ENCODE peak calls at places on chromosomes 5 and 9, in eight cellular contexts. Z is AG10803, H is A549, V is heart left ventricle, O is left ventricle myocardium inferior, J is WTC11, R is lower leg skin, I is bronchial epithelial cell. C is an unnamed sample.

GRCh38 chr9:130180516-130180915 is 8.3 kb downstream of the NCS1 start:
- DNase-seq in Z (no peak), H (no peak), V (no peak), O (no peak), J (no peak), R (no peak), I (no peak), C (no peak)

GRCh38 chr5:15510816-15511215 is 10.8 kb downstream of the FBXL7 start:
- DNase-seq in Z (peak), H (no peak), V (no peak), O (no peak), J (no peak), R (no peak), I (peak), C (no peak)

GRCh38 chr9:27711241-27711640 is 138.0 kb upstream of the C9orf72 start:
- DNase-seq in Z (no peak), H (no peak), V (no peak), O (no peak), J (no peak), R (no peak), I (no peak), C (no peak)

GRCh38 chr5:168850683-168851082 is 271.5 kb upstream of the PANK3 start:
- DNase-seq in Z (no peak), H (no peak), V (no peak), O (no peak), J (no peak), R (no peak), I (no peak), C (no peak)

GRCh38 chr5:61055434-61056006 is 106.7 kb downstream of the SMIM15 start:
- DNase-seq in Z (peak), H (peak), V (no peak), O (no peak), J (no peak), R (no peak), I (peak), C (no peak)

GRCh38 chr5:53712327-53712726 is 151.9 kb downstream of the NDUFS4 start:
- DNase-seq in Z (peak), H (no peak), V (no peak), O (no peak), J (no peak), R (no peak), I (no peak), C (no peak)

GRCh38 chr5:142145106-142145900 is 36.7 kb downstream of the NDFIP1 start:
- DNase-seq in Z (peak), H (peak), V (peak), O (no peak), J (peak), R (no peak), I (peak), C (peak)

GRCh38 chr5:163379298-163380155 is 57.9 kb upstream of the CCNG1 start:
- DNase-seq in Z (peak), H (peak), V (no peak), O (no peak), J (no peak), R (no peak), I (peak), C (no peak)

GRCh38 chr5:36452394-36453100 is 150.8 kb upstream of the RANBP3L start:
- DNase-seq in Z (no peak), H (no peak), V (no peak), O (no peak), J (no peak), R (no peak), I (peak), C (no peak)

GRCh38 chr5:61575103-61575502 is 243.0 kb downstream of the ZSWIM6 start:
- DNase-seq in Z (peak), H (no peak), V (no peak), O (no peak), J (no peak), R (no peak), I (peak), C (no peak)

GRCh38 chr9:127074561-127075548 is 47.6 kb downstream of the ANGPTL2 start:
- DNase-seq in Z (no peak), H (no peak), V (peak), O (no peak), J (no peak), R (peak), I (no peak), C (no peak)

GRCh38 chr9:104836235-104836634 is 72.3 kb downstream of the NIPSNAP3B start:
- DNase-seq in Z (no peak), H (no peak), V (no peak), O (no peak), J (no peak), R (no peak), I (peak), C (no peak)

GRCh38 chr5:103464801-103465484 is 97.6 kb downstream of the NUDT12 start:
- DNase-seq in Z (no peak), H (no peak), V (no peak), O (no peak), J (no peak), R (no peak), I (no peak), C (no peak)

GRCh38 chr5:52269395-52269794 is 518.3 kb upstream of the ITGA1 start:
- DNase-seq in Z (no peak), H (no peak), V (no peak), O (no peak), J (no peak), R (no peak), I (no peak), C (no peak)

GRCh38 chr5:111223790-111224560 is at the start of gene CAMK4:
- DNase-seq in Z (peak), H (peak), V (peak), O (peak), J (peak), R (peak), I (peak), C (peak)

GRCh38 chr5:72937517-72938061 is 18.3 kb upstream of the FCHO2 start:
- DNase-seq in Z (no peak), H (no peak), V (no peak), O (no peak), J (no peak), R (no peak), I (peak), C (no peak)

GRCh38 chr9:112705773-112706427 is 12.0 kb downstream of the INIP start:
- DNase-seq in Z (peak), H (no peak), V (no peak), O (no peak), J (peak), R (no peak), I (peak), C (no peak)
- TF ChIP-seq CTCF in Z (peak), H (peak), V (no peak), O (peak), J (peak), R (no peak), I (peak), C (no peak)

GRCh38 chr5:44927335-44927734 is 118.6 kb downstream of the MRPS30 start:
- DNase-seq in Z (no peak), H (no peak), V (no peak), O (no peak), J (no peak), R (no peak), I (no peak), C (no peak)
- TF ChIP-seq CTCF in Z (no peak), H (no peak), V (no peak), O (no peak), J (no peak), R (no peak), I (no peak), C (no peak)

DNA sequence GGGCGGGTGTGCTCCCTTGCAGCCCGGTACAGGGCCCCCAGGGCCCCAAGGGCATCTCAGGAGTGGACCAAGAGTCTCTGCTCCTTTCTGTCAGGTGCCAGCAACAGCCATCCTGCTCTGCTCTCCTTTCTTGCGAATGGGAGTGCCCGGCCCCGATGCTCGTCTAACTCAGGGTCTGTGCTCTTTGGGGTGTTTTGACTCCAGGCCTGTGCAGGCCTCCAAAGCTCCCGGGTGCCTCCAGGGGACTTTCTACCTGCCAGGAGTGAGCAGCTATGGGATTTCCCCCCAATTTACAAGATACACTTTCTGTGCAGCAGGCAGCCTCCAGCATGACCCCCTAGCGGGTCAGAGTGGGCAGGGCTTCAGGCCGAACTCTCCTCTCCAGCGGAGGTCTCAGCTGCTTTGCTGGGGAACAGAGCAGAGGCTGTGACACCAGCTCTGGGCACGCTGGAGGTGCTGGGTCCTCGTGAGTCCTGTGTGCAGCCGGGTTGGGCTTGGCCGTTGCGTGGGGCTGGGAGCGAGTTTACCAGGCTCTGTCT is 3.0 kb downstream of the NRARP start:
- DNase-seq in Z (no peak), H (no peak), V (peak), O (no peak), J (peak), R (no peak), I (no peak), C (no peak)
- TF ChIP-seq CTCF in Z (no peak), H (no peak), V (no peak), O (no peak), J (no peak), R (no peak), I (no peak), C (no peak)

GRCh38 chr5:179267071-179267670 is 78.1 kb downstream of the ADAMTS2 start:
- DNase-seq in Z (peak), H (no peak), V (no peak), O (peak), J (peak), R (peak), I (no peak), C (no peak)
- TF ChIP-seq CTCF in Z (no peak), H (no peak), V (no peak), O (no peak), J (no peak), R (no peak), I (no peak), C (no peak)

DNA sequence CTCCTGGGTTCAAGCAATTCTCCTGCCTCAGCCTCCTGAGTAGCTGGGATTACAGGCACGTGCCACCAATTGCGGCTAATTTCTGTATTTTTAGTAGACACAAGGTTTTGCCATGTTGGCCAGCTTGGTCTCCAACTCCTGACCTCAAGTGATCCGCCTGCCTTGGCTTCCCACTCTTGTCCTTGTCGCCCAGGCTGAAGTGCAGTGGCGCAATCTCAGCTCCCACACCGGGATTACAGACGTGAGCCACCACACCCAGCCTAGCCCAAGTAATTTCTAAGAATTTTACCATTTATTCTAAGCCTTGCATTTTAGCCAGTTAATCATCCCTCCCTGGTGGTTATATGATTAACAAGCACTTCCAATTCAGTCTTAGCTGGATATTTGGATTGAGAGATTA is 11.0 kb downstream of the NAIP start:
- DNase-seq in Z (no peak), H (no peak), V (no peak), O (no peak), J (no peak), R (no peak), I (no peak), C (no peak)
- TF ChIP-seq CTCF in Z (no peak), H (no peak), V (no peak), O (no peak), J (no peak), R (no peak), I (no peak), C (no peak)

DNA sequence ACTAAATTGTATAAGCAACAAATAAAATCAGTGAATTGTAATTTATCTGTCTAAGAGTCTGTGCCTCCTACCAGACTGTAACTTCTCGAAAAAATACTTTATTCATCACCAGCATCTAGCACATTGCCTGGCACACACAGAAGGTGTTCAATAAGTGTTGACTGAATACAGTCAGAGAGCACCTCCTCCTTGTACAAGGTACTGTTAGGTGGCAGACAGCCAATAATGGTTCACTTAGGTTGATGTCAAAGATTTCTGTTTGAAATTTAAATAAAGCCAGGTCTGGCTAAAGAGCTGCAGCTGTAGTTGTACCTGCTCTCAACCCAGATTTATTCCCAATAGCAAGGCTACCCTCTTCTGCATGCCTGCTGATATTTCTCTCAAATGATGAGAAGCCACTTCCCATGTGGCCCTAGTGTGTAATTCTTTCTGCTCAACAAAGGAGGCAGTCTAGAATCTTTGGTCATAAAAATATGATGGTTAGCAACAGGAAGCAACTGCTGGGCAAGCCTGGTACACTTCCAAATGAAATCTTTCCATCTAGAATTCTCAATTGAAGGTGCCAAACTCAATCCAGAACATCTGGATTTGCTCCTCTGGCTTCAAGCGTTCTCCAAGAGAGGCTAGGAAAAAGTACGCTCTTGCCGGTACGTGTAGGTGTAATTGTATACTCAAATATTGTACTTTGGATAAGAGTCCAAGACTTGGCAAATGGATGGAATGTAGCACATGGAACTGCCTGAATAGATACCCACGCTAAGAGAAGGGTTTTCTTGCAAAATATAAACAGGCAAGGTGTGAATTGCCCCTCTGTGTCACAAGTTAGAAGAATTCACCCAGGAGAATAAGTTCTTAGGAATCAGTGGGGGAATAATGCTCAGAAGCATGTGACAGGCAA is 95.6 kb downstream of the NR6A1 start:
- DNase-seq in Z (peak), H (no peak), V (no peak), O (no peak), J (no peak), R (no peak), I (no peak), C (no peak)
- TF ChIP-seq CTCF in Z (peak), H (no peak), V (no peak), O (no peak), J (no peak), R (no peak), I (no peak), C (no peak)

DNA sequence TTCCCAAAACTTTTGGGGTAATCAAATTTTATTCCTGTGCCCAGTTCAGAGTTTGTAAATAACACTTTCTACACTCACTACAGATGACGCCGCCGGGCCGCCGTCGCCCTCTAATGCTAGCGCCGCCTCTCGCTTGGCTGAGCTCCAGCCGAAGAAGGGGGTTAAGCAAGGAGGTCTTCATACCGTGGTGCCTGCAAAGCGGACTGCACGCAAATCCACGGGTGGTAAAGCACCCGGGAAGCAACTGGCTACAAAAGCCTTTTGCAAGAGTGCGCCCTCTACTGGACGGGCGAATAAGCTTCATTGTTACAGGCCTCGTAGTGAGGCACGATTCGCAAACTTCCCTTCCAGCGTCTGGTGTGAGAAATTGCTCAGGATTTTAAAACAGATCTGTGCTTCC is 280.4 kb downstream of the MEF2C start:
- DNase-seq in Z (no peak), H (no peak), V (no peak), O (no peak), J (peak), R (no peak), I (no peak), C (no peak)
- TF ChIP-seq CTCF in Z (peak), H (peak), V (peak), O (no peak), J (peak), R (no peak), I (peak), C (peak)

DNA sequence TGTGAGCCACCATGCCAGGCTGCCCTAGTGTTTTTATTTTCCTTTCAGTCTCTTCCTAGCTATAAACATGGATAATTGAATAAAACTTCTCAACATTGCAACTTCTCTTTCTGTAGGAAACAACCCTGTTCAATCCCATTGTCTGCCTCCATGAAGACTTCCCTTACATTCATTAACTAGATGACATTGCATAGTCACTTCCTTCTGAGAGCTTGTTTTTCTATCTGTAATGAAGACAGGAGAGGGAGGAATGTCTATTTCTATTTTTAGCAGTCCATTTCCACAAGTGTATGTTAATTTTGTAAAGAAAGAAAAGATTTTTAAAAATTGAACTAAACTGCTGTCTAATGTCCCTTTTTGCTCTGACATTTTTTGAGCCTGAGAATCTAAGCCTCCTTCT is 55.6 kb upstream of the MELK start:
- DNase-seq in Z (no peak), H (no peak), V (no peak), O (no peak), J (no peak), R (no peak), I (no peak), C (no peak)
- TF ChIP-seq CTCF in Z (no peak), H (no peak), V (no peak), O (no peak), J (no peak), R (no peak), I (no peak), C (no peak)